ENCODE peak calls at places on chromosomes 16 and 17, in six cellular contexts. One of them, this sample, is unnamed.
A peak's percentile ranks its signal among the peaks of the same experiment; 100 is the strongest.

GRCh38 chr17:32283745-32284207 is 18.1 kb downstream of the RHBDL3 start:
- DNase-seq in endothelial cell: no peak
- DNase-seq in glutamatergic neuron: no peak
- DNase-seq in DMS153: no peak
- DNase-seq in stimulated activated naive B cell treated with anti-CD40 and anti-IgM and Interleukin-4, amounts not matched to agents 10 μg/mL and 1 μg/mL and 100 μg/mL, for 72 hours: no peak
- DNase-seq in NCI-H226: peak; percentile 63
- DNase-seq in this sample: no peak

GRCh38 chr17:77906377-77906871 is 52.1 kb upstream of the TNRC6C start:
- DNase-seq in endothelial cell: no peak
- DNase-seq in NCI-H226: no peak
- DNase-seq in DMS153: no peak
- DNase-seq in glutamatergic neuron: no peak
- DNase-seq in stimulated activated naive B cell treated with anti-CD40 and anti-IgM and Interleukin-4, amounts not matched to agents 10 μg/mL and 1 μg/mL and 100 μg/mL, for 72 hours: no peak
- DNase-seq in this sample: no peak

GRCh38 chr16:76114681-76115080 is 162.5 kb upstream of the CNTNAP4 start:
- DNase-seq in DMS153: no peak
- DNase-seq in glutamatergic neuron: no peak
- DNase-seq in NCI-H226: no peak
- DNase-seq in stimulated activated naive B cell treated with anti-CD40 and anti-IgM and Interleukin-4, amounts not matched to agents 10 μg/mL and 1 μg/mL and 100 μg/mL, for 72 hours: no peak
- DNase-seq in endothelial cell: no peak
- DNase-seq in this sample: no peak

GRCh38 chr16:54805648-54806047 is 125.0 kb upstream of the IRX5 start:
- DNase-seq in DMS153: no peak
- DNase-seq in stimulated activated naive B cell treated with anti-CD40 and anti-IgM and Interleukin-4, amounts not matched to agents 10 μg/mL and 1 μg/mL and 100 μg/mL, for 72 hours: no peak
- DNase-seq in glutamatergic neuron: no peak
- DNase-seq in endothelial cell: no peak
- DNase-seq in NCI-H226: no peak
- DNase-seq in this sample: no peak

GRCh38 chr16:87958632-87959031 is 7.4 kb downstream of the BANP start:
- DNase-seq in endothelial cell: no peak
- DNase-seq in DMS153: no peak
- DNase-seq in stimulated activated naive B cell treated with anti-CD40 and anti-IgM and Interleukin-4, amounts not matched to agents 10 μg/mL and 1 μg/mL and 100 μg/mL, for 72 hours: no peak
- DNase-seq in glutamatergic neuron: no peak
- DNase-seq in NCI-H226: no peak
- DNase-seq in this sample: no peak

GRCh38 chr16:65876200-65876498 is 490.3 kb upstream of the CDH5 start:
- DNase-seq in glutamatergic neuron: no peak
- DNase-seq in DMS153: no peak
- DNase-seq in NCI-H226: peak; percentile 33
- DNase-seq in stimulated activated naive B cell treated with anti-CD40 and anti-IgM and Interleukin-4, amounts not matched to agents 10 μg/mL and 1 μg/mL and 100 μg/mL, for 72 hours: no peak
- DNase-seq in endothelial cell: no peak
- DNase-seq in this sample: no peak

GRCh38 chr17:32870969-32871368 is 6.0 kb downstream of the MYO1D start:
- DNase-seq in glutamatergic neuron: no peak
- DNase-seq in endothelial cell: no peak
- DNase-seq in DMS153: no peak
- DNase-seq in stimulated activated naive B cell treated with anti-CD40 and anti-IgM and Interleukin-4, amounts not matched to agents 10 μg/mL and 1 μg/mL and 100 μg/mL, for 72 hours: peak; percentile 22
- DNase-seq in NCI-H226: no peak
- DNase-seq in this sample: no peak

GRCh38 chr16:167117-167462 is 1.3 kb downstream of the HBM start:
- DNase-seq in glutamatergic neuron: no peak
- DNase-seq in stimulated activated naive B cell treated with anti-CD40 and anti-IgM and Interleukin-4, amounts not matched to agents 10 μg/mL and 1 μg/mL and 100 μg/mL, for 72 hours: no peak
- DNase-seq in endothelial cell: no peak
- DNase-seq in NCI-H226: no peak
- DNase-seq in DMS153: no peak
- DNase-seq in this sample: no peak

GRCh38 chr16:10808850-10809249 is 9.7 kb downstream of the TVP23A start:
- DNase-seq in DMS153: no peak
- DNase-seq in endothelial cell: no peak
- DNase-seq in glutamatergic neuron: no peak
- DNase-seq in NCI-H226: no peak
- DNase-seq in stimulated activated naive B cell treated with anti-CD40 and anti-IgM and Interleukin-4, amounts not matched to agents 10 μg/mL and 1 μg/mL and 100 μg/mL, for 72 hours: no peak
- DNase-seq in this sample: no peak

GRCh38 chr16:15949210-15950166 is at the start of gene ABCC1:
- DNase-seq in NCI-H226: peak; percentile 44
- DNase-seq in DMS153: no peak
- DNase-seq in stimulated activated naive B cell treated with anti-CD40 and anti-IgM and Interleukin-4, amounts not matched to agents 10 μg/mL and 1 μg/mL and 100 μg/mL, for 72 hours: peak; percentile 24
- DNase-seq in glutamatergic neuron: peak; percentile 59
- DNase-seq in endothelial cell: peak; percentile 23
- DNase-seq in this sample: peak; percentile 59

GRCh38 chr17:56982312-56982711 is 4.4 kb downstream of the SCPEP1 start:
- DNase-seq in DMS153: peak; percentile 89
- DNase-seq in glutamatergic neuron: no peak
- DNase-seq in endothelial cell: no peak
- DNase-seq in NCI-H226: no peak
- DNase-seq in stimulated activated naive B cell treated with anti-CD40 and anti-IgM and Interleukin-4, amounts not matched to agents 10 μg/mL and 1 μg/mL and 100 μg/mL, for 72 hours: no peak
- DNase-seq in this sample: no peak

GRCh38 chr16:24853830-24854229 is 8.1 kb downstream of the SLC5A11 start:
- DNase-seq in endothelial cell: no peak
- DNase-seq in glutamatergic neuron: no peak
- DNase-seq in DMS153: no peak
- DNase-seq in NCI-H226: peak; percentile 98
- DNase-seq in stimulated activated naive B cell treated with anti-CD40 and anti-IgM and Interleukin-4, amounts not matched to agents 10 μg/mL and 1 μg/mL and 100 μg/mL, for 72 hours: no peak
- DNase-seq in this sample: no peak

GRCh38 chr17:44074231-44074910 is 3.8 kb downstream of the G6PC3 start:
- DNase-seq in DMS153: no peak
- DNase-seq in glutamatergic neuron: no peak
- DNase-seq in NCI-H226: no peak
- DNase-seq in stimulated activated naive B cell treated with anti-CD40 and anti-IgM and Interleukin-4, amounts not matched to agents 10 μg/mL and 1 μg/mL and 100 μg/mL, for 72 hours: no peak
- DNase-seq in endothelial cell: no peak
- DNase-seq in this sample: no peak

GRCh38 chr16:15425861-15426260 is 8.5 kb upstream of the BMERB1 start:
- DNase-seq in endothelial cell: no peak
- DNase-seq in glutamatergic neuron: no peak
- DNase-seq in DMS153: no peak
- DNase-seq in NCI-H226: no peak
- DNase-seq in stimulated activated naive B cell treated with anti-CD40 and anti-IgM and Interleukin-4, amounts not matched to agents 10 μg/mL and 1 μg/mL and 100 μg/mL, for 72 hours: no peak
- DNase-seq in this sample: no peak

GRCh38 chr17:13702266-13702665 is 100.5 kb upstream of the HS3ST3A1 start:
- DNase-seq in stimulated activated naive B cell treated with anti-CD40 and anti-IgM and Interleukin-4, amounts not matched to agents 10 μg/mL and 1 μg/mL and 100 μg/mL, for 72 hours: no peak
- DNase-seq in endothelial cell: no peak
- DNase-seq in glutamatergic neuron: no peak
- DNase-seq in NCI-H226: no peak
- DNase-seq in DMS153: no peak
- DNase-seq in this sample: no peak

GRCh38 chr17:71855000-71855399 is 265.8 kb upstream of the SOX9 start:
- DNase-seq in glutamatergic neuron: no peak
- DNase-seq in NCI-H226: no peak
- DNase-seq in endothelial cell: no peak
- DNase-seq in stimulated activated naive B cell treated with anti-CD40 and anti-IgM and Interleukin-4, amounts not matched to agents 10 μg/mL and 1 μg/mL and 100 μg/mL, for 72 hours: no peak
- DNase-seq in DMS153: no peak
- DNase-seq in this sample: no peak

GRCh38 chr16:35141303-35141702 is 1681.9 kb downstream of the TP53TG3F start:
- DNase-seq in endothelial cell: no peak
- DNase-seq in stimulated activated naive B cell treated with anti-CD40 and anti-IgM and Interleukin-4, amounts not matched to agents 10 μg/mL and 1 μg/mL and 100 μg/mL, for 72 hours: no peak
- DNase-seq in glutamatergic neuron: no peak
- DNase-seq in DMS153: no peak
- DNase-seq in NCI-H226: no peak
- DNase-seq in this sample: no peak

GRCh38 chr17:43780135-43780534 is at the start of gene CFAP97D1:
- DNase-seq in endothelial cell: no peak
- DNase-seq in NCI-H226: no peak
- DNase-seq in glutamatergic neuron: no peak
- DNase-seq in stimulated activated naive B cell treated with anti-CD40 and anti-IgM and Interleukin-4, amounts not matched to agents 10 μg/mL and 1 μg/mL and 100 μg/mL, for 72 hours: no peak
- DNase-seq in DMS153: no peak
- DNase-seq in this sample: no peak

GRCh38 chr16:89330177-89330856 is 112.8 kb downstream of the ZNF778 start:
- DNase-seq in NCI-H226: peak; percentile 57
- DNase-seq in endothelial cell: peak; percentile 50
- DNase-seq in DMS153: no peak
- DNase-seq in glutamatergic neuron: no peak
- DNase-seq in stimulated activated naive B cell treated with anti-CD40 and anti-IgM and Interleukin-4, amounts not matched to agents 10 μg/mL and 1 μg/mL and 100 μg/mL, for 72 hours: no peak
- DNase-seq in this sample: peak; percentile 81

GRCh38 chr17:49787932-49788442 is 494 bp upstream of the KAT7 start:
- DNase-seq in stimulated activated naive B cell treated with anti-CD40 and anti-IgM and Interleukin-4, amounts not matched to agents 10 μg/mL and 1 μg/mL and 100 μg/mL, for 72 hours: peak; percentile 20
- DNase-seq in endothelial cell: peak; percentile 15
- DNase-seq in NCI-H226: no peak
- DNase-seq in glutamatergic neuron: no peak
- DNase-seq in DMS153: no peak
- DNase-seq in this sample: no peak

GRCh38 chr17:49887744-49888360 is 40.0 kb upstream of the TAC4 start:
- DNase-seq in NCI-H226: no peak
- DNase-seq in DMS153: no peak
- DNase-seq in glutamatergic neuron: no peak
- DNase-seq in endothelial cell: no peak
- DNase-seq in stimulated activated naive B cell treated with anti-CD40 and anti-IgM and Interleukin-4, amounts not matched to agents 10 μg/mL and 1 μg/mL and 100 μg/mL, for 72 hours: no peak
- DNase-seq in this sample: peak; percentile 53

GRCh38 chr16:79847101-79847500 is 246.6 kb upstream of the MAF start:
- DNase-seq in stimulated activated naive B cell treated with anti-CD40 and anti-IgM and Interleukin-4, amounts not matched to agents 10 μg/mL and 1 μg/mL and 100 μg/mL, for 72 hours: no peak
- DNase-seq in DMS153: no peak
- DNase-seq in glutamatergic neuron: no peak
- DNase-seq in endothelial cell: no peak
- DNase-seq in NCI-H226: no peak
- DNase-seq in this sample: no peak

This sample was measured in trophoblast cell.